ENCODE peak calls at places on chromosomes 13 and 19, in four cellular contexts. N is type B pancreatic cell, Y is kidney, Q is transverse colon. Z is an unnamed sample.
A peak's percentile ranks its signal among the peaks of the same experiment; 100 is the strongest.

GRCh38 chr19:3006075-3006767 is 22.9 kb downstream of the TLE2 start:
- DNase-seq in N (no peak), Y (no peak), Q (peak; percentile 35), Z (no peak)

GRCh38 chr13:113663934-113664333 is 3.1 kb upstream of the GRK1 start:
- DNase-seq in N (peak; percentile 54), Y (peak; percentile 26), Q (peak; percentile 34), Z (no peak)

GRCh38 chr13:48222358-48223015 is 10.5 kb upstream of the ITM2B start:
- DNase-seq in N (no peak), Y (no peak), Q (peak; percentile 19), Z (peak; percentile 45)

GRCh38 chr13:29543230-29544215 is 52.0 kb downstream of the SLC7A1 start:
- DNase-seq in N (no peak), Y (no peak), Q (no peak), Z (peak; percentile 24)

GRCh38 chr13:36360863-36361262 is 14.7 kb upstream of the SPART start:
- DNase-seq in N (no peak), Y (no peak), Q (no peak), Z (no peak)

GRCh38 chr19:4640247-4641000 is 1.1 kb downstream of the TNFAIP8L1 start:
- DNase-seq in N (no peak), Y (peak; percentile 71), Q (peak; percentile 58), Z (no peak)

GRCh38 chr13:98478134-98479129 is 98.5 kb downstream of the STK24 start:
- DNase-seq in N (no peak), Y (no peak), Q (no peak), Z (peak; percentile 52)

GRCh38 chr13:42211704-42212103 is 60.2 kb upstream of the AKAP11 start:
- DNase-seq in N (no peak), Y (no peak), Q (no peak), Z (no peak)

Z was measured in AG20443.